ENCODE peak calls at places on chromosome 1, in seven cellular contexts. W, P, O, Z, B, G and J are unnamed samples.

GRCh38 chr1:21854751-21855131 is 42.7 kb downstream of the LDLRAD2 start:
- DNase-seq in P (no peak), Z (no peak), B (no peak), O (peak; percentile 20), W (no peak), G (no peak), J (no peak)

GRCh38 chr1:110880708-110881374 is 7.9 kb downstream of the CD53 start:
- DNase-seq in P (no peak), O (no peak), Z (no peak), B (no peak), G (no peak), W (no peak), J (no peak)

GRCh38 chr1:101137144-101138126 is 99.4 kb upstream of the S1PR1 start:
- DNase-seq in O (no peak), B (no peak), Z (no peak), P (peak; percentile 54), W (peak; percentile 61), G (no peak), J (peak; percentile 85)

GRCh38 chr1:60273185-60273584 is 199.6 kb upstream of the C1orf87 start:
- DNase-seq in G (no peak), O (no peak), W (no peak), B (no peak), Z (no peak), P (no peak), J (peak; percentile 27)

GRCh38 chr1:106173101-106173500 is 883.4 kb upstream of the PRMT6 start:
- DNase-seq in Z (no peak), B (no peak), G (no peak), P (no peak), W (no peak), O (no peak), J (no peak)

GRCh38 chr1:111515291-111516007 is 12.0 kb upstream of the ADORA3 start:
- DNase-seq in Z (peak; percentile 63), W (peak; percentile 45), G (peak; percentile 24), B (no peak), P (peak; percentile 27), O (peak; percentile 69), J (peak; percentile 58)

GRCh38 chr1:36516372-36517018 is 33.8 kb upstream of the CSF3R start:
- DNase-seq in Z (peak; percentile 57), G (peak; percentile 52), B (no peak), P (peak; percentile 26), O (no peak), W (peak; percentile 48), J (peak; percentile 63)

GRCh38 chr1:2383576-2383975 is 7.8 kb downstream of the MORN1 start:
- DNase-seq in G (no peak), W (no peak), P (no peak), O (peak; percentile 19), Z (peak; percentile 15), B (no peak), J (no peak)

GRCh38 chr1:22461678-22462527 is 10.3 kb downstream of the ZBTB40 start:
- DNase-seq in O (no peak), Z (no peak), G (no peak), B (no peak), W (no peak), P (no peak), J (no peak)

GRCh38 chr1:237042892-237043576 is 1.1 kb downstream of the RYR2 start:
- DNase-seq in P (no peak), B (no peak), W (no peak), Z (no peak), G (peak; percentile 24), O (peak; percentile 36), J (no peak)

GRCh38 chr1:48123647-48124046 is 98.9 kb upstream of the SLC5A9 start:
- DNase-seq in W (no peak), B (no peak), G (no peak), Z (no peak), P (no peak), O (no peak), J (no peak)
- TF ChIP-seq CTCF in W (no peak), B (no peak), G (no peak), Z (no peak), P (no peak), O (no peak), J (no peak)

DNA sequence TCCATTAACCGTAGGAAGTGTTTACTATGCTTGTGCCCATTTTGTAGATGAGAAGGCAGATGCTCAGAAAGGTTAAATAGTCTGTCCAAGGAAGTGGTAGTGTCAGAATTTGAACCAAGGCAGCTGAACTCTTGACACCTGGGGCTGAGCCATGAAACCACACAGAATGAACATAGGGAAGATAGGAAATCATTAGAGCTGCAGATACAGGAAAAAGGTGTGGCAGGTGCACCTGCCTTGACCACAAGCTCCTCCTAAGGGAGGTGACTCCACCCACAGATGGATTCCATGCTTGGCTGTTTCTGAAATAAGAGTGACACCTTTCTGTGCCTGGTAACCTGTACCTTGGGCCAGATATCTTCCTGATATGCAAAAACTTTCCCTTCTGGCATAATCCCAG is 69.9 kb upstream of the IGSF21 start:
- DNase-seq in B (no peak), G (no peak), O (no peak), P (no peak), W (no peak), Z (no peak), J (no peak)
- H3K4me3 ChIP-seq in B (no peak overlapping the region), G (no peak overlapping the region), O (no peak overlapping the region), P (no peak overlapping the region), W (no peak overlapping the region), Z (no peak overlapping the region), J (no peak overlapping the region)

DNA sequence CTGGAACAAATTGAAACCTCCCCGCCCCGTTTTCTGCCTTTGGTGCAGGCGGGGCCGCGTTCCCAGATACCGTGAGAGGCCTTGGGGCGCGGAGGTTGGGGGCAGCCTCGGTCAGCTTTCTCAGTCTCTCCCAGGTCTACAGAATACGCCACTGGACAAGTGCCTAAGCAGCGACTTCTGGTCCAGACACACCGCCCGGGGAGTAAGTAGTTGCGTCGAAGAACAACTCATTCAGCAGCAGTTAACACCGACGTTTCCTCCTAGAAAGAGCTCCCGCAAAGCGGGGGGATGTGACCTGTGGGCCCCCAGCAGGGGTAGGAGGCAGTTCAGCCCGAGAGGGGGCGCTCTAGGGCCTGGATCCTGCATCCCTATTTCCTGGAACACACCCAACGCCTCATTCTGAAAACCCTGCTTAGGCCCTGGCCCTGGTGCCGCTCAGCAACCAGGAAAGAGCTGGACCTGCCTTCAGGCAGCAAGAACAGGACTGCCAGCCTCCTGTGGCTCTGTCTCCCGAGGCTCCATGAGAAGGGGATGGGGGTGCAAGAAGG is 6.5 kb upstream of the BARHL2 start:
- DNase-seq in O (no peak), G (no peak), W (no peak), B (no peak), Z (no peak), P (no peak), J (no peak)
- TF ChIP-seq CTCF in O (no peak), G (no peak), W (no peak), B (no peak), Z (no peak), P (peak; percentile 31), J (no peak)

GRCh38 chr1:84436907-84437667 is 38.8 kb downstream of the DNASE2B start:
- DNase-seq in O (no peak), B (no peak), W (no peak), P (no peak), G (no peak), Z (no peak), J (no peak)

GRCh38 chr1:84434756-84435142 is 36.5 kb downstream of the DNASE2B start:
- DNase-seq in W (peak; percentile 15), P (no peak), B (no peak), G (no peak), Z (no peak), O (no peak), J (no peak)

GRCh38 chr1:84433253-84434080 is 35.2 kb downstream of the DNASE2B start:
- DNase-seq in B (peak; percentile 58), Z (no peak), G (peak; percentile 36), P (peak; percentile 75), W (peak; percentile 84), O (no peak), J (peak; percentile 90)

GRCh38 chr1:84435159-84435558 is 36.9 kb downstream of the DNASE2B start:
- DNase-seq in B (no peak), W (no peak), P (no peak), O (no peak), Z (no peak), G (no peak), J (no peak)

DNA sequence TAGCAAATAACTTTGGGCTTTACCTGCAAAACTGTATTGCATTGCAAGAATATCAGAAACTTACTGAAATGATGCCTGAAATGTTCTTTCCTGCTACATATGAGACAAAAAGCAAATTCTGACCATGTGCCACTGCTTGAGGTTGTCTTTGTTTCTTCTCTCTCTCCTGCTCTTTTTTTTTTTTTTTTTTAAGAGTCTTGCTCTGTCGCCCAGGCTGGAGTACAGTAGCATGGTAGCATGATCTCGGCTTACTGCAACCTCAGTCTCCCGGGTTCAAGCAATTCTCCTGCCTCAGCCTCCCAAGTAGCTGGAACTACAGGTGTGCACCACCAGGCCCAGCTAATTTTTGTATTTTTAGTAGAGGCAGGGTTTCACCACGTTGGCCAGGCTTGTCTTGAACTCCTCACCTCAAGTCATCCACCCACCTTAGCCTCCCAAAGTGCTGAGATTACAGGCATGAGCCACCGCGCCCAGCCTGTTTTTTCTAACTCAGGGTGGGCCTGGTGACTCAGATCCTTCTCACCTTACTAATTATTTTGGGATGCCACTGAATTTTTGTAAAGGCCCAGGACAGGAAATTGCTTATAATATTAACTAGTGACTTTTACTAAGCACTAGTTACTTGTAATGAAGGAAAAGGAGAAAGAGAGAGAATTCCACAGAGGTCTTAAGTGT is 35.9 kb downstream of the DNASE2B start:
- DNase-seq in O (no peak), P (no peak), W (no peak), Z (no peak), G (no peak), B (no peak), J (no peak)
- H3K4me3 ChIP-seq in O (no peak overlapping the region), P (no peak overlapping the region), W (no peak overlapping the region), Z (no peak overlapping the region), G (no peak overlapping the region), B (no peak overlapping the region), J (no peak overlapping the region)

GRCh38 chr1:225441314-225442119 is 13.7 kb upstream of the LBR start:
- DNase-seq in Z (no peak), B (no peak), P (no peak), G (no peak), W (no peak), O (no peak), J (no peak)
- TF ChIP-seq CTCF in Z (no peak), B (peak; percentile 39), P (peak; percentile 66), G (peak; percentile 32), W (peak; percentile 41), O (no peak), J (peak; percentile 27)

GRCh38 chr1:114154146-114154962 is 685 bp upstream of the SYT6 start:
- DNase-seq in Z (no peak), B (no peak), W (peak; percentile 23), P (no peak), G (peak; percentile 34), O (peak; percentile 36), J (peak; percentile 8)
- H3K4me3 ChIP-seq in Z (no peak overlapping the region), B (no peak overlapping the region), W (no peak overlapping the region), P (no peak overlapping the region), G (no peak overlapping the region), O (no peak overlapping the region), J (no peak overlapping the region)